ENCODE peak calls at places on chromosome 11, in nine cellular contexts. D, E, O, T, H, R, V, U and N are unnamed samples.

GRCh38 chr11:10397226-10397987 is 57.7 kb upstream of the AMPD3 start:
- DNase-seq in D (no peak), E (no peak), O (no peak), T (peak; percentile 27), H (no peak), R (peak; percentile 41), V (no peak), U (no peak), N (no peak)

GRCh38 chr11:43947003-43947500 is 4.6 kb downstream of the C11orf96 start:
- DNase-seq in D (peak; percentile 27), E (peak; percentile 61), O (peak; percentile 67), T (peak; percentile 81), H (no peak), R (peak; percentile 47), V (no peak), U (no peak), N (peak; percentile 78)

GRCh38 chr11:126945319-126945718 is 55.3 kb downstream of the KIRREL3 start:
- DNase-seq in D (no peak), E (no peak), O (no peak), T (no peak), H (no peak), R (no peak), V (no peak), U (no peak), N (no peak)

GRCh38 chr11:65428578-65429068 is 6.0 kb downstream of the NEAT1 start:
- DNase-seq in D (no peak), E (peak; percentile 19), O (peak; percentile 74), T (no peak), H (peak; percentile 75), R (no peak), V (no peak), U (peak; percentile 50), N (peak; percentile 58)

GRCh38 chr11:131987703-131988102 is 617.3 kb downstream of the NTM start:
- DNase-seq in D (no peak), E (no peak), O (no peak), T (no peak), H (no peak), R (no peak), V (no peak), U (no peak), N (no peak)

GRCh38 chr11:43989162-43989961 is 46.9 kb downstream of the C11orf96 start:
- DNase-seq in D (no peak), E (peak; percentile 52), O (peak; percentile 60), T (peak; percentile 75), H (peak; percentile 86), R (no peak), V (no peak), U (no peak), N (no peak)

GRCh38 chr11:114044042-114044871 is 15.3 kb upstream of the ZBTB16 start:
- DNase-seq in D (no peak), E (no peak), O (no peak), T (no peak), H (no peak), R (no peak), V (no peak), U (peak; percentile 73), N (no peak)

GRCh38 chr11:112042161-112042960 is 17.2 kb downstream of the DLAT start:
- DNase-seq in D (no peak), E (no peak), O (no peak), T (no peak), H (no peak), R (peak; percentile 26), V (no peak), U (no peak), N (no peak)

GRCh38 chr11:70367071-70367470 is 31.3 kb upstream of the CTTN start:
- DNase-seq in D (no peak), E (no peak), O (no peak), T (no peak), H (no peak), R (peak; percentile 88), V (no peak), U (no peak), N (no peak)

GRCh38 chr11:47001666-47002285 is 65.2 kb downstream of the CSTPP1 start:
- DNase-seq in D (no peak), E (no peak), O (no peak), T (no peak), H (no peak), R (peak; percentile 41), V (no peak), U (no peak), N (no peak)

GRCh38 chr11:131511794-131512193 is 141.4 kb downstream of the NTM start:
- DNase-seq in D (peak; percentile 27), E (no peak), O (no peak), T (peak; percentile 91), H (no peak), R (no peak), V (no peak), U (peak; percentile 50), N (no peak)

GRCh38 chr11:111047376-111047775 is 198.1 kb upstream of the POU2AF2 start:
- DNase-seq in D (no peak), E (no peak), O (no peak), T (peak; percentile 67), H (no peak), R (peak; percentile 6), V (no peak), U (no peak), N (no peak)

GRCh38 chr11:36311926-36312592 is 16.0 kb downstream of the PRR5L start:
- DNase-seq in D (no peak), E (no peak), O (no peak), T (no peak), H (no peak), R (peak; percentile 5), V (no peak), U (no peak), N (no peak)

GRCh38 chr11:121578216-121579063 is 125.7 kb upstream of the SORL1-AS1 start:
- DNase-seq in D (no peak), E (no peak), O (no peak), T (no peak), H (no peak), R (peak; percentile 4), V (no peak), U (no peak), N (no peak)

GRCh38 chr11:5691963-5692358 is 2.4 kb downstream of the TRIM22 start:
- DNase-seq in D (no peak), E (no peak), O (no peak), T (no peak), H (no peak), R (no peak), V (no peak), U (no peak), N (no peak)

GRCh38 chr11:9004310-9004945 is 627 bp upstream of the NRIP3 start:
- DNase-seq in D (no peak), E (peak; percentile 20), O (peak; percentile 83), T (peak; percentile 88), H (no peak), R (no peak), V (peak; percentile 55), U (no peak), N (no peak)

DNA sequence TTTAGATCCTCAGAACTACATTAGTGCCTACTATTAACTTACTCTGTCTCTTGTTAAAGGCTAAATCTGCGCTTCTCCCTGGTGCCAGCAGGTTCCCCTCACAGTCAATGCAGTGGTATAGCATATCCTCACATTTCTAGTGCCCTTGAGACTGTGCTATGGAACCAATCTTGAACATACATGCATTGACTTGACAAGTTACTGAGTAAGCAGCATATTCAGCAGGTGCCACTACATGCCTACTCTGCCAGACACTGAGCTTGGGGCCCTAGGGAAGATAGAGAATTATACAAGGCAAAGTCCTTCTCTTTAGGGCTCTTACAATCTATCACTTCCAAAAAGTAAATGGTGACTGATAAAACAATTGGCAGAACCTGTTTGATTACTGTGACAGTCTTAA is 3.2 kb downstream of the FUT4 start:
- DNase-seq in D (no peak), E (no peak), O (no peak), T (no peak), H (no peak), R (no peak), V (no peak), U (peak; percentile 68), N (no peak)
- TF ChIP-seq CTCF in D (no peak), E (no peak), O (no peak), T (peak; percentile 28), H (no peak), R (no peak), V (no peak), U (no peak), N (no peak)

GRCh38 chr11:128181090-128181485 is 406.3 kb downstream of the ETS1 start:
- DNase-seq in D (no peak), E (no peak), O (no peak), T (no peak), H (no peak), R (peak; percentile 47), V (no peak), U (no peak), N (no peak)
- H3K27ac ChIP-seq in D (no peak overlapping the region), E (no peak overlapping the region), O (peak overlapping the region; percentile 60), T (no peak overlapping the region), H (no peak overlapping the region), R (no peak overlapping the region), V (no peak overlapping the region), U (no peak overlapping the region), N (no peak overlapping the region)

GRCh38 chr11:67504950-67505561 is at the start of gene PITPNM1:
- DNase-seq in D (peak; percentile 29), E (no peak), O (peak; percentile 97), T (peak; percentile 89), H (peak; percentile 80), R (peak; percentile 24), V (peak; percentile 83), U (peak; percentile 84), N (peak; percentile 70)

GRCh38 chr11:67507242-67507890 is 596 bp downstream of the CDK2AP2 start:
- DNase-seq in D (no peak), E (no peak), O (no peak), T (no peak), H (peak; percentile 88), R (peak; percentile 68), V (no peak), U (peak; percentile 93), N (peak; percentile 84)

GRCh38 chr11:67504023-67504949 is 877 bp downstream of the PITPNM1 start:
- DNase-seq in D (no peak), E (no peak), O (peak; percentile 88), T (peak; percentile 73), H (no peak), R (no peak), V (no peak), U (no peak), N (no peak)

GRCh38 chr11:67506426-67507032 is 1.4 kb upstream of the PITPNM1 start:
- DNase-seq in D (no peak), E (no peak), O (no peak), T (no peak), H (peak; percentile 69), R (no peak), V (no peak), U (peak; percentile 40), N (no peak)

GRCh38 chr11:67505605-67506396 is 638 bp upstream of the PITPNM1 start:
- DNase-seq in D (peak; percentile 80), E (peak; percentile 81), O (peak; percentile 97), T (peak; percentile 96), H (peak; percentile 93), R (peak; percentile 78), V (peak; percentile 95), U (peak; percentile 95), N (peak; percentile 91)
- TF ChIP-seq CTCF in D (peak; percentile 98), E (peak; percentile 97), O (peak; percentile 97), T (peak; percentile 99), H (peak; percentile 89), R (peak; percentile 94), V (peak; percentile 98), U (peak; percentile 98), N (peak; percentile 93)

DNA sequence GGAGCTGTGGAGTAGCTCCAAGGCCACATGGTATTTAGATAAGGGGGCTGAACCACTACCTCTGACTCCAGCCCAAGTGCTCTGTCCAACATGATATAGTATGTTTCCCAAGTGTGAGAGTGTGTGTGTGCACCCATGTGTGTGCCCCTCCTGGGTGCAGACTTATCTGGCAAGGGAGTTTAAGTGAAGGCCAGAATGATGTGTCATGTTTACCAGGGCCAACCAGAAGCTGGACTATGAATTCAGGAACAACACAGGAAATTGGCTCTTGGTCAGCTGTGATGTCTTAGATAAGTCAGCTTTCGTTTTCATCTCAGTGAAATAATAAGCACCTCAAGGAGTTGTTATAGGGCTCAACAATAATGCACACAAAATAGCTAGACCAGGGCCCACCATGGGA is 121.1 kb downstream of the ME3 start:
- DNase-seq in D (peak; percentile 53), E (peak; percentile 59), O (no peak), T (no peak), H (no peak), R (peak; percentile 95), V (no peak), U (no peak), N (no peak)
- H3K27ac ChIP-seq in D (no peak overlapping the region), E (peak overlapping the region; percentile 92), O (peak overlapping the region; percentile 50), T (no peak overlapping the region), H (peak overlapping the region; percentile 56), R (no peak overlapping the region), V (peak overlapping the region; percentile 48), U (peak overlapping the region; percentile 72), N (peak overlapping the region; percentile 34)